ENCODE peak calls at places on chromosome 15, in nine cellular contexts. One of them, this sample, is unnamed.

GRCh38 chr15:80265021-80265420 is 13.0 kb upstream of the CTXND1 start:
- DNase-seq in Peyer's patch: no peak
- DNase-seq in endothelial cell of umbilical vein: no peak
- DNase-seq in body of pancreas: no peak
- DNase-seq in K562: no peak
- DNase-seq in A549: no peak
- DNase-seq in uterus: no peak
- DNase-seq in ovary: no peak
- DNase-seq in H54: no peak
- DNase-seq in this sample: no peak

GRCh38 chr15:62524848-62525247 is 359.8 kb upstream of the C2CD4B start:
- DNase-seq in endothelial cell of umbilical vein: no peak
- DNase-seq in H54: no peak
- DNase-seq in K562: no peak
- DNase-seq in ovary: no peak
- DNase-seq in uterus: no peak
- DNase-seq in Peyer's patch: no peak
- DNase-seq in A549: no peak
- DNase-seq in body of pancreas: no peak
- DNase-seq in this sample: no peak

GRCh38 chr15:38254065-38254883 is 1.6 kb downstream of the SPRED1 start:
- DNase-seq in H54: no peak
- DNase-seq in Peyer's patch: no peak
- DNase-seq in A549: peak
- DNase-seq in uterus: peak
- DNase-seq in ovary: peak
- DNase-seq in body of pancreas: peak
- DNase-seq in endothelial cell of umbilical vein: peak
- DNase-seq in K562: peak
- DNase-seq in this sample: no peak

GRCh38 chr15:60973637-60974415 is 255.3 kb downstream of the RORA start:
- DNase-seq in ovary: no peak
- DNase-seq in A549: no peak
- DNase-seq in K562: no peak
- DNase-seq in H54: no peak
- DNase-seq in endothelial cell of umbilical vein: peak
- DNase-seq in body of pancreas: no peak
- DNase-seq in uterus: no peak
- DNase-seq in Peyer's patch: no peak
- DNase-seq in this sample: no peak

GRCh38 chr15:60004846-60005351 is 788 bp downstream of the FOXB1 start:
- DNase-seq in uterus: no peak
- DNase-seq in H54: no peak
- DNase-seq in Peyer's patch: peak
- DNase-seq in endothelial cell of umbilical vein: peak
- DNase-seq in A549: no peak
- DNase-seq in body of pancreas: no peak
- DNase-seq in K562: no peak
- DNase-seq in ovary: no peak
- DNase-seq in this sample: no peak

GRCh38 chr15:57500979-57501576 is 90.6 kb upstream of the MYZAP start:
- DNase-seq in A549: no peak
- DNase-seq in Peyer's patch: no peak
- DNase-seq in endothelial cell of umbilical vein: peak
- DNase-seq in H54: no peak
- DNase-seq in uterus: no peak
- DNase-seq in body of pancreas: no peak
- DNase-seq in ovary: no peak
- DNase-seq in K562: no peak
- DNase-seq in this sample: no peak

GRCh38 chr15:47541587-47541986 is 175.7 kb upstream of the SEMA6D start:
- DNase-seq in endothelial cell of umbilical vein: no peak
- DNase-seq in A549: no peak
- DNase-seq in Peyer's patch: no peak
- DNase-seq in uterus: no peak
- DNase-seq in K562: no peak
- DNase-seq in H54: no peak
- DNase-seq in body of pancreas: no peak
- DNase-seq in ovary: no peak
- DNase-seq in this sample: no peak

GRCh38 chr15:68791431-68792283 is 29.0 kb downstream of the ANP32A start:
- DNase-seq in K562: no peak
- DNase-seq in Peyer's patch: no peak
- DNase-seq in endothelial cell of umbilical vein: no peak
- DNase-seq in H54: no peak
- DNase-seq in ovary: no peak
- DNase-seq in uterus: no peak
- DNase-seq in A549: no peak
- DNase-seq in body of pancreas: no peak
- DNase-seq in this sample: no peak

GRCh38 chr15:61584410-61584809 is 355.3 kb upstream of the RORA start:
- DNase-seq in A549: no peak
- DNase-seq in body of pancreas: no peak
- DNase-seq in Peyer's patch: no peak
- DNase-seq in ovary: no peak
- DNase-seq in endothelial cell of umbilical vein: peak
- DNase-seq in H54: no peak
- DNase-seq in K562: no peak
- DNase-seq in uterus: no peak
- DNase-seq in this sample: no peak

GRCh38 chr15:67064607-67065530 is 533 bp upstream of the SMAD3 start:
- DNase-seq in A549: no peak
- DNase-seq in K562: peak
- DNase-seq in body of pancreas: peak
- DNase-seq in H54: no peak
- DNase-seq in Peyer's patch: peak
- DNase-seq in endothelial cell of umbilical vein: peak
- DNase-seq in uterus: peak
- DNase-seq in ovary: no peak
- DNase-seq in this sample: no peak
- TF ChIP-seq POLR2A in A549: no peak
- TF ChIP-seq POLR2A in K562: peak
- TF ChIP-seq POLR2A in body of pancreas: no peak
- TF ChIP-seq POLR2A in H54: no peak
- TF ChIP-seq POLR2A in Peyer's patch: no peak
- TF ChIP-seq POLR2A in endothelial cell of umbilical vein: peak
- TF ChIP-seq POLR2A in uterus: no peak
- TF ChIP-seq POLR2A in ovary: no peak
- TF ChIP-seq POLR2A in this sample: no peak

DNA sequence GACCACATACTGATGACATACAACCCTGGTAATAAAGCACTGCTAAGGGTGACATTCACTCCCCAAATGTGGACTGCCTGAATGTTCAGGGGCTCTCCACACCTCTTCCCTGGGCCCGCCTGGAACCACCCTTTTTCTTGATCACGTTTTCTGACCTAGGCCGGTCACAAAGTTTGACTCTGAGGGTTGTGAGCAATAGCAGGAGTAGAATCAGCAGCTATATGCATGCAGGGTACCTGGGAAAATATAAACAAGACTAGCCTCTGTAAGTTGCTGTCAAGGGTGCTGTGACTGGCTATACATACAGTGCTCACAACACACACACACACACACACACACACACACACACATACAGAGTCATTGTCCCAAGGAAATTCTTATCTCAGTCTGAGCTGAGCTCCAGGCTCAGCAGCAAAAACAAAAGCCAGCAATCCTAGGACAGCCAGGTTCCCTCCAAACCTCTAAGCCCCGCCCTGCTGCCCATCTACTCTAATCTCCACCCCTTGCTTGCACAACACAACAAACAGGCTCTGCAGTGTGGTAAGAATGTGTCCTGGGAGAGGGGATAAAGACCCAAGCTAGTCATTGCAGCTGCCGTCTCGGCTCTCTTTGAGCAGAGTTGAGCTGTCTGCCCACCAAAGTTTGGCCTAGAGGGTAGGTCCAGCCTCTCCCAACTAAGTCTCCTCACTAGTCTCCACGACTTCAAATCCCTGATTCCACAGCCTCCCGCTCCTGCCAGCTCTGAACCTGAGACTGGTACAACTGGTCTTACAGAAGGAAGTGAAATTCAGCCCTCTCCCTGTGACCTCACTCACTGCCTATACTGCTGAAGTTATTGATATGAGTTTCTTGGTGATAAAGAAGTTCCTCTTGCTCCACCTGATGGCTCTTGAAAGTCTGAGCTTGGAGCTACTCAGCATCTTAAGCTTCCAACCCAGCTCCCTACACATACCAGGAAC is 2.2 kb downstream of the BMF start:
- DNase-seq in H54: no peak
- DNase-seq in uterus: peak
- DNase-seq in body of pancreas: peak
- DNase-seq in A549: peak
- DNase-seq in endothelial cell of umbilical vein: no peak
- DNase-seq in ovary: peak
- DNase-seq in Peyer's patch: peak
- DNase-seq in K562: peak
- DNase-seq in this sample: no peak
- TF ChIP-seq POLR2A in H54: no peak
- TF ChIP-seq POLR2A in uterus: peak
- TF ChIP-seq POLR2A in body of pancreas: peak
- TF ChIP-seq POLR2A in A549: no peak
- TF ChIP-seq POLR2A in endothelial cell of umbilical vein: no peak
- TF ChIP-seq POLR2A in ovary: no peak
- TF ChIP-seq POLR2A in Peyer's patch: peak
- TF ChIP-seq POLR2A in K562: no peak
- TF ChIP-seq POLR2A in this sample: no peak

DNA sequence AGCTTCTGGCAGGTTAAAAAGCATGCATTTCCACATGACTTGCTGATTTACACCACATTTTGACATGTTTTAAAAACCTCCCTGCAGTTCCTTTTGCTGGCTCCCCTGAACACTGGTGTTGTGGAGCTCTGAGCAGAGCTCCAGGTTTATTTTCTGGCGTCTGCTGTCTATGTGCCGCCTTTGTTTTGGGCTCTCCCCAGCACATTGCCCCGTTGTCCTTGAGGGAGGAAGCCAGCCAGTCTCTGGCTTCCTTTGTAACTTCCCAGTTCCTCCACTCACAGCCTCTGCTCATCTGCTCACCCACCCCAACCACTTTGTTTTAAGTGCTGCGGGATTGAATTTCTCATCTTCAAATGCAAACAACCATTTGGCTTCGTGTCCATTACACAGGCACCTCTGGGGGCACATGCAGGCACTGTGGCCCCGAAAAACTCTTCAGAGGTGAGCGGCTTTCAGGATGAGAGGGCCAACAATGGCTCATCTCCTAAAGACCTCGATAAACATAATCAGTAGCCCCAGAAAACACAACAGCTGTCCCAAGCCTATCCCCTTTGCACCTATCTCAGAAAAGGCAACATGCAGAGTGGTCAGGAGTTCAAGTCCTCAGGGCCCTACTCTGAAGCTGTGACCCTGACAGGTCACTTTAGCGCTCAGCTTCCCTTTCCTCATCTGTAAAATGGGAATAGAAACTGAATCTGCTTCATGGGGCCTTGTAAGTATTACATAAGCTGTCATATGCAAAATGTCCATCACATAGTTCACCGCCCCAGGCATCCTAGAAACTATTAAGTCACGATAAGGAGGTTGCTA is 1.4 kb upstream of the MEF2A start:
- DNase-seq in H54: no peak
- DNase-seq in Peyer's patch: no peak
- DNase-seq in uterus: peak
- DNase-seq in A549: no peak
- DNase-seq in K562: no peak
- DNase-seq in ovary: peak
- DNase-seq in body of pancreas: peak
- DNase-seq in endothelial cell of umbilical vein: peak
- DNase-seq in this sample: no peak
- TF ChIP-seq POLR2A in H54: no peak
- TF ChIP-seq POLR2A in Peyer's patch: no peak
- TF ChIP-seq POLR2A in uterus: no peak
- TF ChIP-seq POLR2A in A549: no peak
- TF ChIP-seq POLR2A in K562: no peak
- TF ChIP-seq POLR2A in ovary: no peak
- TF ChIP-seq POLR2A in body of pancreas: no peak
- TF ChIP-seq POLR2A in endothelial cell of umbilical vein: no peak
- TF ChIP-seq POLR2A in this sample: no peak

DNA sequence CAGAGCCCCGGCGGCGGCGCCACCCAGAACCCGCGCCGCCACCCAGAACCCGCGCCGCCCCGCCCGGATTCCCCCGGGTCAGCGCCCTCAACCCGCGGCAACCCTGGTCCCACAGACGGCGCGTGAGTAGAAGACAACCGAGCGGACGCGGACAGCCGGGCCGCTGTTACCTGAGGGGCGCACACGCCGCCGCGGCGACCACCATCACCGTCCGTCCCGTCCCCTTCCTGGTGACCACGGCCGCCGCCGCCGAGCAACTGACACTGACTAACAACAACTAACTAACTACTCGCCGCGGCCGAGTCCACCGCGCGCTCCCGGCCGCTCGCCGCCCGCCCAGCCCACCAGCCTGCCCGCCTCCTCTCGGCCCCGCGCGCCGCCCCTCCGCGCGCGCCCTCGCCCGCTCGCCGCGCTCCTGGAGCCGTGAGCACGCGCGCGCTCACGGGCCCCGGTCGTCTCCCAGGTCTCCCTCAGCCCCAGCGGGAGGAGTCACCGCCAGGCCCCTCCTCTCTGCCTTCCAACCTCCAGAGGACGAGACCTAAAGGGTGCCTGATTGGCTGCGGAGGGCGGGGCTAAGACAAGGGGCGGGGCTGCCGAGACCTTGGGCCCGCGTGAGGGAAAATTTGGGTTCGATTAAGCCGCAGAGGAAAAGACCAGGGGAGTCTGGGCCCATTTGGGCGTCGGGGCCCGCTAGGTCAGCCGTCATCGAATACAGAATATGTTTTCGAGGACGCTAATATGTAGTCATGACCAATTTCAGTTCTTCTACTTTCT is at the start of gene PEAK1:
- DNase-seq in H54: peak
- DNase-seq in A549: peak
- DNase-seq in body of pancreas: peak
- DNase-seq in endothelial cell of umbilical vein: peak
- DNase-seq in ovary: peak
- DNase-seq in Peyer's patch: peak
- DNase-seq in uterus: peak
- DNase-seq in K562: peak
- DNase-seq in this sample: peak
- TF ChIP-seq POLR2A in H54: peak
- TF ChIP-seq POLR2A in A549: peak
- TF ChIP-seq POLR2A in body of pancreas: peak
- TF ChIP-seq POLR2A in endothelial cell of umbilical vein: peak
- TF ChIP-seq POLR2A in ovary: peak
- TF ChIP-seq POLR2A in Peyer's patch: peak
- TF ChIP-seq POLR2A in uterus: peak
- TF ChIP-seq POLR2A in K562: peak
- TF ChIP-seq POLR2A in this sample: peak

GRCh38 chr15:50424066-50424890 is at the start of gene USP8:
- DNase-seq in body of pancreas: peak
- DNase-seq in uterus: peak
- DNase-seq in H54: peak
- DNase-seq in K562: peak
- DNase-seq in ovary: peak
- DNase-seq in endothelial cell of umbilical vein: peak
- DNase-seq in A549: peak
- DNase-seq in Peyer's patch: peak
- DNase-seq in this sample: peak
- TF ChIP-seq POLR2A in body of pancreas: peak
- TF ChIP-seq POLR2A in uterus: peak
- TF ChIP-seq POLR2A in H54: peak
- TF ChIP-seq POLR2A in K562: peak
- TF ChIP-seq POLR2A in ovary: peak
- TF ChIP-seq POLR2A in endothelial cell of umbilical vein: peak
- TF ChIP-seq POLR2A in A549: peak
- TF ChIP-seq POLR2A in Peyer's patch: peak
- TF ChIP-seq POLR2A in this sample: no peak